ENCODE peak calls at places on chromosomes 13 and 19, in ten cellular contexts. Y, S, X, V, I, J, L, R, O and G are unnamed samples. For H3K4me1, the result is how much of the 10 kb centered on the place peaks cover.

GRCh38 chr13:52156724-52157251 is 2.6 kb downstream of the NEK3 start:
- DNase-seq in Y (no peak), S (no peak), X (no peak), V (no peak), I (peak), J (no peak), L (no peak), R (no peak), O (no peak), G (no peak)

GRCh38 chr13:45219938-45220375 is 19.1 kb upstream of the KCTD4 start:
- DNase-seq in Y (no peak), S (no peak), X (no peak), V (no peak), I (peak), J (no peak), L (no peak), R (no peak), O (no peak), G (no peak)

GRCh38 chr13:95056266-95056665 is 245.0 kb downstream of the ABCC4 start:
- DNase-seq in Y (no peak), S (no peak), X (no peak), V (no peak), I (no peak), J (no peak), L (no peak), R (no peak), O (no peak), G (no peak)

GRCh38 chr13:43261018-43261417 is 237.6 kb downstream of the DNAJC15 start:
- DNase-seq in Y (no peak), S (no peak), X (no peak), V (no peak), I (peak), J (no peak), L (no peak), R (no peak), O (no peak), G (no peak)

GRCh38 chr13:99908129-99908805 is 63.3 kb downstream of the ZIC5 start:
- DNase-seq in Y (no peak), S (no peak), X (no peak), V (no peak), I (no peak), J (no peak), L (no peak), R (no peak), O (no peak), G (no peak)

GRCh38 chr13:36979361-36980040 is 19.6 kb downstream of the ALG5 start:
- DNase-seq in Y (no peak), S (no peak), X (no peak), V (no peak), I (peak), J (no peak), L (no peak), R (no peak), O (no peak), G (no peak)

GRCh38 chr13:25196971-25197370 is 24.9 kb upstream of the AMER2 start:
- DNase-seq in Y (no peak), S (no peak), X (no peak), V (no peak), I (no peak), J (no peak), L (no peak), R (no peak), O (no peak), G (no peak)

GRCh38 chr13:32211788-32212187 is 103.4 kb downstream of the ZAR1L start:
- DNase-seq in Y (no peak), S (no peak), X (no peak), V (no peak), I (peak), J (no peak), L (no peak), R (no peak), O (no peak), G (no peak)

GRCh38 chr19:28281676-28282075 is 931.3 kb downstream of the UQCRFS1 start:
- DNase-seq in Y (no peak), S (no peak), X (no peak), V (no peak), I (no peak), J (no peak), L (no peak), R (no peak), O (no peak), G (no peak)

GRCh38 chr19:42198676-42199439 is 18.6 kb downstream of the DEDD2 start:
- DNase-seq in Y (no peak), S (no peak), X (peak), V (no peak), I (no peak), J (no peak), L (no peak), R (no peak), O (peak), G (no peak)

GRCh38 chr13:105538346-105538745 is 997.1 kb downstream of the EFNB2 start:
- DNase-seq in Y (no peak), S (no peak), X (peak), V (no peak), I (no peak), J (no peak), L (no peak), R (no peak), O (no peak), G (no peak)

GRCh38 chr13:57627663-57628062 is 3.9 kb upstream of the PCDH17 start:
- DNase-seq in Y (no peak), S (no peak), X (no peak), V (no peak), I (peak), J (no peak), L (no peak), R (peak), O (no peak), G (no peak)

GRCh38 chr13:107753748-107754147 is 461.6 kb downstream of the LIG4 start:
- DNase-seq in Y (no peak), S (no peak), X (no peak), V (no peak), I (no peak), J (no peak), L (no peak), R (peak), O (no peak), G (no peak)

GRCh38 chr13:23547000-23547590 is 23.1 kb upstream of the TNFRSF19 start:
- DNase-seq in Y (peak), S (peak), X (peak), V (peak), I (peak), J (no peak), L (no peak), R (no peak), O (no peak), G (peak)

GRCh38 chr13:93462151-93462550 is 235.5 kb downstream of the GPC6 start:
- DNase-seq in Y (no peak), S (no peak), X (no peak), V (no peak), I (no peak), J (no peak), L (no peak), R (peak), O (no peak), G (no peak)

GRCh38 chr13:49789961-49790360 is 2.5 kb downstream of the KPNA3 start:
- DNase-seq in Y (no peak), S (no peak), X (no peak), V (no peak), I (no peak), J (no peak), L (no peak), R (no peak), O (no peak), G (no peak)

GRCh38 chr13:49791753-49792549 is 531 bp downstream of the KPNA3 start:
- DNase-seq in Y (peak), S (peak), X (peak), V (no peak), I (peak), J (no peak), L (peak), R (no peak), O (peak), G (peak)

GRCh38 chr13:49786609-49787008 is 5.9 kb downstream of the KPNA3 start:
- DNase-seq in Y (no peak), S (no peak), X (no peak), V (no peak), I (no peak), J (no peak), L (no peak), R (no peak), O (no peak), G (no peak)

GRCh38 chr13:49792550-49793324 is at the start of gene KPNA3:
- DNase-seq in Y (peak), S (peak), X (peak), V (peak), I (peak), J (peak), L (peak), R (peak), O (peak), G (peak)

DNA sequence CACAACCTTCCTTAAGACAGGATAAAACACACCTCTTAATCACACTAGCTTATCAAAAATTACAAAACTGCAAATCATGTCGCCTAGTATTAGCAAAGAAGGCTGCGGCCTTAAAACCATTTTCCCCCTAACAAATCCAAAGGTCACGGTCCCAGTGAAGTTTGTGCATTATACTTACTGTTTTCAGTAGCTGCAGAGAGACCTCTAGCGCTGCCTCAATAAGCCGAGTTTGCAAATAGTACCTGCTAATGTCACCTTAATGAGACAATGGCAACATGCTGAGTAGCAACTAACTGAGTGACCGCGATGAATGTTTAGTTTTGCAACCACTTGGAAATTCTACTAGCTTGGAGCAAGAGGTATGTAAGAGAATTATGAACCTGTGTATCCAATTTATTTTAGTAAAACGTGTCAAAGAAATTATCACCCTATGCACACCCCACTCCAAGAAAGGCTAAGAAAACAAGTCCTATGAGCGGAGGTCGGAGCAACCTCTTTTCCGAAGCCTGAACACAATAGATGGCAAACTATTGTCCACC is 1.2 kb downstream of the KPNA3 start:
- DNase-seq in Y (peak), S (no peak), X (peak), V (no peak), I (peak), J (no peak), L (peak), R (peak), O (peak), G (no peak)
- TF ChIP-seq CTCF in Y (no peak), S (no peak), X (no peak), V (no peak), I (no peak), J (no peak), L (peak), R (peak), O (no peak), G (peak)

DNA sequence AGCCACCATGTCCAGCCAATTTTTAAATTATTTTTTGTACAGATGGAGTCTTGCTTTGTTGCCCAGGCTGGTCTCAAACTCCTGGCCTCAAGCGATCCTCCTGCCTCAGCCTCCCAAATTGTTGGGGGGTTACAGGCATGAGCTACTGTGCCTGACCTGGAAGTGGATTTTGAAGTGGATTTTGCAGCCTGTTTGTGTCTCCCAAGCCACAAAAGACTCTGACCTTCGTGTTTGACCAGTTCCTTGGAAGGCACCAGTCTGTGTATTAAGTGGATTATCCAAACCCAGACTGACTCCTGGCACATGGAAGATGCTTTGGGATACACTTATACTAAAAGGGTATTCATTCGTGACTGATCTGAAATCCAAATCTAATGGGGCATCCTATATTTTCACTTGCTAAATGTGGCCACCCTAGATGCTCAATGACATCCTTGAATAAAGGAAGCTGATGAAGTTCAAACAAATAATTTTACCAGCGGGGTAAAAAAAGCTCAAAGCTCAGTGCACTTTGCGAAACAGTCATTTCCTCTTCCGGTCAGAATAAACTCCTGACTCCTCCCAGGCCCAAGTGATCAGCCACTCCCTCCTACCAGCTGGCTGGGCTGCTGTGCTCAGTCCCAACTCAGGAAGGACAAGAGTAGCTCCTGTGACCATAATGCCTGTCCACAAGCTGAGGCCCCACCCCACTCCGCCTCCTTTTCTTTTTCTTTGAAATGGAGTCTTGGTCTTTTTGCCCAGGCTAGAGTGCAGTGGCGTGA is 32.6 kb upstream of the GATAD2A start:
- DNase-seq in Y (peak), S (no peak), X (peak), V (peak), I (peak), J (no peak), L (peak), R (no peak), O (no peak), G (peak)
- H3K4me1 ChIP-seq in Y (under half), S (under half), X (under half), V (under half), I (under half), J (under half), L (under half), R (under half), O (under half), G (under half)

GRCh38 chr13:75703768-75704167 is 67.6 kb downstream of the LMO7 start:
- DNase-seq in Y (no peak), S (no peak), X (no peak), V (no peak), I (no peak), J (no peak), L (no peak), R (no peak), O (no peak), G (no peak)
- H3K27ac ChIP-seq in Y (no peak), S (no peak), X (no peak), V (no peak), I (peak), J (no peak), L (peak), R (peak), O (no peak), G (no peak)

DNA sequence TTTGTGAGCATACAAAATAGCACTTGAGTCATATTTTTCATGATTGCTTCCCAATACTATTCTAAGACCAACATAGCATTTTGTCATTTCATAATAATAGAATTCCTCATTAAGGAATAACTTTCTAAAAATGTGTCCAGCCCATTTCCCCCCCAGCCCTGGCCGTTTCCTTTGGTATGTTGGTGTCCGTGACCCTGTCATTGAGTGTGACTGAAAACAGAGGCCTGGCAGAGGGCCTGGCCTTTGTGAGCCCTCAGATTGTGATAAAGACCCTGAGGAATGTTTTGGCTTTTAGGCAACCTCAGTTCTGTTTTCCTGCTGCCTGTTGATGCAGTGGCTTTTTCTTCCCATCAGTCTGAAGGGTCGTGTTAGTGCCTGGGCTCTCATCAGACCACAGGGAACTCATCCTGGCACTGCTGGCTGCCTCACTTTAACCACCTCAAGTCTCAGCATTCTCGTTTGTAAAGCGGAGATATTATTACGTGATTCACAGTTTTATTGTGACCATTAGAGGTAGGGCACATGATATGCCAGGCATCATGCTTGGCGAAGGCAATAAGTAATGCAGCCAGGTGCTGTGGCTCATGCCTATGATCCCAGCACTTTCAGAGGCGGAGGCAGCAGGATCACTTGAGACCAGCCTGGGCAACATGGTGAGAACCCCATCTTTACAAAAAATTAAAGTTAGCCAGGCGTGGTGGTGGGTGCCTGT is 13.8 kb downstream of the SPINT2 start:
- DNase-seq in Y (peak), S (no peak), X (peak), V (peak), I (peak), J (no peak), L (no peak), R (peak), O (no peak), G (peak)
- TF ChIP-seq CTCF in Y (no peak), S (no peak), X (no peak), V (no peak), I (no peak), J (no peak), L (no peak), R (no peak), O (no peak), G (no peak)

DNA sequence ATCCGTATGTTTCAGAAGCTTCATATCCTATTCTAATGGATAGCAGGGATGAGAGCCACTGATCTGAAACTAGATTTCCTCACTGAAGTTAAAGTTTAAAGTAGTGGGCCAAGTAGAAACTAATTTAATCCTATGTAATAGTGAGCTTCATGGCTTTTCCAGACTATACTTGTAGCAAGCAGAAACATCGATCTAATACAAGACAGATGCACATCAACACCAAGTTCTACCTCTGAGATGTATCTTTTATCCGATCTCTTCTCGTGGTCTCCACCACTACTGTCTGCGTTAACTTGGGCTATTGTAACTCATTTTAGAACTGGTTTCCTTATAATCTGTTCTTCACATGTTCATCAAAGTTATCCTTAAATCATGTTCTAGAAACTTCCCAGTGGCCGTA is 3.1 kb downstream of the ERCC5 start:
- DNase-seq in Y (no peak), S (no peak), X (no peak), V (no peak), I (no peak), J (no peak), L (no peak), R (no peak), O (no peak), G (no peak)
- H3K4me1 ChIP-seq in Y (under half), S (under half), X (under half), V (under half), I (under half), J (under half), L (under half), R (under half), O (under half), G (under half)

GRCh38 chr19:7512400-7512851 is 3.5 kb upstream of the ZNF358 start:
- DNase-seq in Y (no peak), S (no peak), X (no peak), V (no peak), I (no peak), J (no peak), L (no peak), R (no peak), O (no peak), G (no peak)
- H3K27ac ChIP-seq in Y (no peak), S (no peak), X (no peak), V (no peak), I (no peak), J (no peak), L (no peak), R (no peak), O (no peak), G (no peak)

GRCh38 chr13:113724780-113725315 is 34.2 kb upstream of the TMEM255B start:
- DNase-seq in Y (peak), S (peak), X (peak), V (peak), I (peak), J (peak), L (peak), R (peak), O (peak), G (peak)
- TF ChIP-seq CTCF in Y (peak), S (peak), X (peak), V (peak), I (peak), J (peak), L (peak), R (peak), O (peak), G (peak)

GRCh38 chr13:40960721-40961120 is 58.4 kb downstream of the ELF1 start:
- DNase-seq in Y (no peak), S (no peak), X (no peak), V (no peak), I (no peak), J (no peak), L (no peak), R (no peak), O (no peak), G (no peak)
- H3K4me1 ChIP-seq in Y (under half), S (under half), X (under half), V (half or more), I (under half), J (half or more), L (under half), R (under half), O (half or more), G (under half)

DNA sequence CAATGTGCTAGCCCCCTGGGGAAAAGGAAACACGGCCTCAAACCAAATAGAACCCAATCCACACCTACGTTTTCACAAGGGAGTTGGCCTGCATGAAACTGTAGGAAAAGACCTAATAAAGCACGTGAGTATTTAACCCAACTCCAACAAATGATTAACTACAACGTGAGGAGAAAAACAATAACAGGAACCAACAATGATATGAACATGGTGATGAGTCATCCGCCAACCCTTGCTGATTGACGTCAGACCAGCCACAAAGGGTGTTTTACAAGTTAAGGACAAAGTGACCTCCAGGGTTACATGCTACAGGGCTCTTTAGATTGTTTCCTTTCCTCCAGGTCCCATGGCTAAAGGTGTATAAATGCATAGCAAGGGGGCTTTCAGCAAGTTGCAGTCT is 460.5 kb downstream of the COG6 start:
- DNase-seq in Y (peak), S (no peak), X (no peak), V (no peak), I (peak), J (no peak), L (no peak), R (no peak), O (peak), G (peak)
- H3K27ac ChIP-seq in Y (no peak), S (peak), X (no peak), V (peak), I (no peak), J (peak), L (peak), R (no peak), O (no peak), G (no peak)